ENCODE peak calls at places on chromosomes 3 and 15, in ten cellular contexts. J, L, Q, O, V, Y, A, D, Z and K are unnamed samples.

GRCh38 chr15:98978153-98978552 is 29.4 kb downstream of the PGPEP1L start:
- DNase-seq in J (no peak), L (no peak), Q (no peak), O (no peak), V (no peak), Y (no peak), A (no peak), D (no peak), Z (no peak), K (no peak)

GRCh38 chr3:148588291-148588690 is 109.4 kb upstream of the AGTR1 start:
- DNase-seq in J (no peak), L (no peak), Q (no peak), O (no peak), V (no peak), Y (no peak), A (no peak), D (no peak), Z (no peak), K (peak; percentile 15)

GRCh38 chr3:47406762-47407149 is 25.9 kb downstream of the PTPN23 start:
- DNase-seq in J (no peak), L (no peak), Q (no peak), O (no peak), V (no peak), Y (no peak), A (no peak), D (no peak), Z (peak; percentile 65), K (no peak)

GRCh38 chr15:39931615-39932014 is 2.3 kb upstream of the EIF2AK4 start:
- DNase-seq in J (no peak), L (no peak), Q (no peak), O (no peak), V (no peak), Y (no peak), A (no peak), D (no peak), Z (no peak), K (no peak)

GRCh38 chr3:186283096-186283495 is 78.9 kb downstream of the DGKG start:
- DNase-seq in J (no peak), L (no peak), Q (no peak), O (no peak), V (no peak), Y (no peak), A (no peak), D (no peak), Z (no peak), K (no peak)

GRCh38 chr3:97938444-97938843 is 33.8 kb downstream of the RIOX2 start:
- DNase-seq in J (no peak), L (no peak), Q (no peak), O (no peak), V (no peak), Y (no peak), A (no peak), D (no peak), Z (no peak), K (no peak)

GRCh38 chr3:62184559-62184958 is 188.8 kb downstream of the FEZF2 start:
- DNase-seq in J (no peak), L (peak; percentile 28), Q (no peak), O (no peak), V (no peak), Y (no peak), A (no peak), D (no peak), Z (no peak), K (peak; percentile 50)

GRCh38 chr15:70741107-70741511 is 22.2 kb downstream of the UACA start:
- DNase-seq in J (no peak), L (peak; percentile 66), Q (peak; percentile 62), O (no peak), V (no peak), Y (peak; percentile 55), A (peak; percentile 79), D (peak; percentile 70), Z (peak; percentile 91), K (peak; percentile 71)

GRCh38 chr3:10551821-10552630 is 46.6 kb upstream of the ATP2B2 start:
- DNase-seq in J (no peak), L (peak; percentile 60), Q (no peak), O (peak; percentile 53), V (no peak), Y (peak; percentile 41), A (peak; percentile 75), D (peak; percentile 12), Z (peak; percentile 63), K (peak; percentile 22)

GRCh38 chr15:28944286-28944685 is 58.5 kb downstream of the APBA2 start:
- DNase-seq in J (no peak), L (no peak), Q (no peak), O (no peak), V (no peak), Y (no peak), A (no peak), D (no peak), Z (peak; percentile 25), K (no peak)

GRCh38 chr3:50211930-50212329 is 6.9 kb downstream of the SLC38A3 start:
- DNase-seq in J (no peak), L (no peak), Q (no peak), O (no peak), V (no peak), Y (no peak), A (peak; percentile 16), D (no peak), Z (no peak), K (no peak)

GRCh38 chr3:30553641-30554316 is 52.6 kb upstream of the TGFBR2 start:
- DNase-seq in J (no peak), L (no peak), Q (no peak), O (no peak), V (no peak), Y (no peak), A (no peak), D (no peak), Z (no peak), K (no peak)

GRCh38 chr3:191431160-191431822 is 29.7 kb upstream of the PYDC2 start:
- DNase-seq in J (no peak), L (no peak), Q (no peak), O (no peak), V (no peak), Y (no peak), A (no peak), D (no peak), Z (no peak), K (no peak)

GRCh38 chr3:105351821-105352220 is 14.9 kb upstream of the ALCAM start:
- DNase-seq in J (no peak), L (no peak), Q (no peak), O (no peak), V (no peak), Y (no peak), A (no peak), D (no peak), Z (no peak), K (no peak)

GRCh38 chr15:35393403-35393802 is 152.6 kb downstream of the DPH6 start:
- DNase-seq in J (no peak), L (no peak), Q (no peak), O (no peak), V (no peak), Y (no peak), A (no peak), D (no peak), Z (no peak), K (no peak)

DNA sequence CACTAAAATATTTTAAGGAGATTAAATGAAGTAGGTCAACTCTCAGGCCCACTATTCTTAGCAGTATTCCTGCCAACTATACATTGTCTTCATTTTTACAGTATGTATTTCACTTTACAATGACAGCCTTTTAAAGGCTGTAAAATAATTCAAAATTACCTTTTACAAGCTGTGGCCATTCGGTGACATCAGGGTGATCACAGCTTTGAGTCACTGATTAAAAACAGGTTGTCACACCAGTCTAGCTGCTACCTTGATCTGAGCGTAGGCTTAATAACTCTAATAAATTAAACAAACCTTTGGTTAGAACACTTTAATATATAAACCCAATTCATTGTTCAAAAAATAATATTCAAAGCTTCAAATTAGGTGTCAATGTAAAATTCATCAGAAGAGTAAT is 29.9 kb downstream of the UBE3A start:
- DNase-seq in J (no peak), L (no peak), Q (no peak), O (no peak), V (no peak), Y (no peak), A (no peak), D (peak; percentile 17), Z (no peak), K (no peak)
- H3K27ac ChIP-seq in J (no peak overlapping the region), L (peak overlapping the region; percentile 36), Q (no peak overlapping the region), O (no peak overlapping the region), V (no peak overlapping the region), Y (no peak overlapping the region), A (no peak overlapping the region), D (no peak overlapping the region), Z (no peak overlapping the region), K (no peak overlapping the region)

GRCh38 chr3:119517112-119517511 is 18.8 kb downstream of the TIMMDC1 start:
- DNase-seq in J (no peak), L (no peak), Q (peak; percentile 17), O (no peak), V (no peak), Y (no peak), A (no peak), D (no peak), Z (no peak), K (no peak)

GRCh38 chr3:119518026-119518425 is 19.7 kb downstream of the TIMMDC1 start:
- DNase-seq in J (no peak), L (no peak), Q (no peak), O (no peak), V (no peak), Y (no peak), A (no peak), D (no peak), Z (no peak), K (no peak)

GRCh38 chr3:119510690-119511089 is 12.3 kb downstream of the TIMMDC1 start:
- DNase-seq in J (no peak), L (no peak), Q (no peak), O (no peak), V (no peak), Y (no peak), A (no peak), D (no peak), Z (no peak), K (no peak)

GRCh38 chr3:119514637-119515036 is 16.3 kb downstream of the TIMMDC1 start:
- DNase-seq in J (no peak), L (no peak), Q (no peak), O (no peak), V (no peak), Y (no peak), A (no peak), D (no peak), Z (no peak), K (no peak)
- H3K27ac ChIP-seq in J (no peak overlapping the region), L (no peak overlapping the region), Q (peak overlapping the region; percentile 84), O (no peak overlapping the region), V (no peak overlapping the region), Y (no peak overlapping the region), A (no peak overlapping the region), D (peak overlapping the region; percentile 25), Z (no peak overlapping the region), K (no peak overlapping the region)

GRCh38 chr3:27629381-27629780 is 92.7 kb downstream of the EOMES start:
- DNase-seq in J (no peak), L (no peak), Q (no peak), O (no peak), V (no peak), Y (no peak), A (no peak), D (no peak), Z (no peak), K (no peak)
- H3K27ac ChIP-seq in J (no peak overlapping the region), L (no peak overlapping the region), Q (no peak overlapping the region), O (no peak overlapping the region), V (no peak overlapping the region), Y (no peak overlapping the region), A (no peak overlapping the region), D (no peak overlapping the region), Z (no peak overlapping the region), K (no peak overlapping the region)

DNA sequence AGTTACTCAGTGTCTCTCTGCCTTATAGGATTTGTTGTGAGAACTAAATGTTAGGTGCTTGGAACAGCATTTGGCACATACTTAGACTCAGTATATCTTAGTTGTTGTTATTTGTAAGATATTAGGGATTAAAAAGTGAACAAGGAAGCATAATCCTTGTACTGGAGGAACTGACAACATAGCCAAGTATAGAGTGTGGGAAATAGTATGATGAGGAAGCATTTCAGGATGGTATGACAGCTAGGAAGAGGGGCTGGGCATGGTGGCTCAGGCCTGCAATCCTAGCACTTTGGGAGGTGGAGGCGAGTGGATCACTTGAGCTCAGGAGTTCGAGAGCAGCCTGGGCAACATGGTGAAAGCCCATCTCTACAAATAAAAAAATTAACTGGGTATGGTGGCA is 16.6 kb upstream of the GCNT3 start:
- DNase-seq in J (no peak), L (no peak), Q (no peak), O (no peak), V (no peak), Y (no peak), A (no peak), D (no peak), Z (no peak), K (no peak)
- H3K27ac ChIP-seq in J (no peak overlapping the region), L (no peak overlapping the region), Q (peak overlapping the region; percentile 45), O (no peak overlapping the region), V (no peak overlapping the region), Y (no peak overlapping the region), A (peak overlapping the region; percentile 67), D (peak overlapping the region; percentile 89), Z (no peak overlapping the region), K (peak overlapping the region; percentile 46)